ENCODE peak calls at places on chromosomes 7 and 10, in four cellular contexts. F is glutamatergic neuron; I is lung; T is activated naive CD4-positive, alpha-beta T cell treated with Interleukin-2 at 50 U/mL for 16 hours. S is an unnamed sample.

GRCh38 chr7:92740134-92740533 is 96.2 kb downstream of the CDK6 start:
- DNase-seq in T (no peak), F (no peak), I (no peak), S (no peak)

GRCh38 chr10:77919713-77920108 is 6.8 kb downstream of the DLG5 start:
- DNase-seq in F (no peak), T (no peak), I (no peak), S (no peak)

GRCh38 chr10:48804740-48805182 is 120.1 kb downstream of the WDFY4 start:
- DNase-seq in F (no peak), I (no peak), T (no peak), S (no peak)

GRCh38 chr10:68345621-68346020 is 12.9 kb upstream of the PBLD start:
- DNase-seq in F (no peak), I (no peak), T (no peak), S (no peak)

GRCh38 chr7:28685660-28686417 is 272.3 kb downstream of the TRIL start:
- DNase-seq in F (peak), T (no peak), I (peak), S (peak)

GRCh38 chr10:99872367-99873162 is 90.1 kb downstream of the ABCC2 start:
- DNase-seq in F (no peak), I (no peak), T (no peak), S (no peak)

GRCh38 chr7:502296-502695 is 17.4 kb downstream of the PDGFA start:
- DNase-seq in T (no peak), I (no peak), F (peak), S (no peak)

GRCh38 chr10:102133373-102134195 is 744 bp downstream of the PPRC1 start:
- DNase-seq in T (peak), I (peak), F (peak), S (peak)

GRCh38 chr10:69222157-69223027 is 2.3 kb downstream of the HKDC1 start:
- DNase-seq in I (no peak), T (peak), F (no peak), S (peak)

GRCh38 chr7:16634292-16634738 is 11.2 kb downstream of the ANKMY2 start:
- DNase-seq in F (no peak), I (no peak), T (no peak), S (peak)

GRCh38 chr10:46031648-46032532 is 1.5 kb upstream of the NCOA4 start:
- DNase-seq in T (no peak), F (no peak), I (no peak), S (no peak)

GRCh38 chr7:95534796-95535195 is 49.1 kb downstream of the ASB4 start:
- DNase-seq in T (no peak), I (no peak), F (no peak), S (no peak)

GRCh38 chr7:28474267-28474618 is 61.9 kb downstream of the CREB5 start:
- DNase-seq in I (no peak), T (no peak), F (no peak), S (no peak)

GRCh38 chr10:91955114-91955513 is 31.5 kb downstream of the BTAF1 start:
- DNase-seq in I (no peak), T (no peak), F (no peak), S (no peak)

GRCh38 chr7:106309352-106309751 is 24.6 kb upstream of the NAMPT start:
- DNase-seq in I (no peak), T (no peak), F (no peak), S (no peak)

GRCh38 chr7:1402791-1403755 is 56.2 kb downstream of the MICALL2 start:
- DNase-seq in T (no peak), I (no peak), F (no peak), S (no peak)

GRCh38 chr10:98748298-98748697 is 301.6 kb upstream of the HPS1 start:
- DNase-seq in T (no peak), F (peak), I (no peak), S (peak)

GRCh38 chr7:102463841-102464576 is 654 bp downstream of the ALKBH4 start:
- DNase-seq in F (no peak), I (no peak), T (no peak), S (no peak)

GRCh38 chr7:14340415-14341079 is 351.1 kb upstream of the ETV1 start:
- DNase-seq in T (no peak), I (no peak), F (no peak), S (no peak)

GRCh38 chr10:121766426-121766825 is 161.4 kb downstream of the ATE1 start:
- DNase-seq in I (no peak), F (no peak), T (no peak), S (no peak)

GRCh38 chr7:28800150-28800549 is 158.0 kb downstream of the TRIL start:
- DNase-seq in F (no peak), T (no peak), I (no peak), S (no peak)

GRCh38 chr7:152052772-152053171 is 27.3 kb downstream of the GALNT11 start:
- DNase-seq in I (no peak), T (no peak), F (peak), S (no peak)

GRCh38 chr10:1292611-1293021 is 236.4 kb downstream of the WDR37 start:
- DNase-seq in T (no peak), I (no peak), F (no peak), S (no peak)

GRCh38 chr10:102003541-102003940 is 52.4 kb downstream of the ARMH3 start:
- DNase-seq in T (no peak), F (no peak), I (no peak), S (no peak)

GRCh38 chr7:143499246-143499645 is 21.6 kb downstream of the TAS2R41 start:
- DNase-seq in I (no peak), F (no peak), T (no peak), S (peak)

GRCh38 chr7:92569137-92569536 is 21.1 kb downstream of the FAM133B start:
- DNase-seq in T (no peak), I (no peak), F (no peak), S (no peak)

GRCh38 chr10:126634915-126635314 is 35.6 kb downstream of the C10orf90 start:
- DNase-seq in T (no peak), F (no peak), I (no peak), S (no peak)

GRCh38 chr7:129831424-129832058 is 121.2 kb downstream of the UBE2H start:
- DNase-seq in T (no peak), I (no peak), F (no peak), S (no peak)

GRCh38 chr7:87206361-87206760 is 13.2 kb downstream of the TMEM243 start:
- DNase-seq in T (no peak), I (no peak), F (no peak), S (no peak)

GRCh38 chr7:159092701-159093121 is 52.0 kb downstream of the VIPR2 start:
- DNase-seq in I (no peak), F (no peak), T (no peak), S (no peak)

GRCh38 chr10:131017566-131018285 is 293.8 kb downstream of the TCERG1L start:
- DNase-seq in T (no peak), F (no peak), I (no peak), S (no peak)

GRCh38 chr10:125982256-125982948 is 86.0 kb downstream of the FANK1 start:
- DNase-seq in I (peak), T (no peak), F (peak), S (peak)

GRCh38 chr10:70494536-70494935 is 16.0 kb downstream of the PALD1 start:
- DNase-seq in I (no peak), F (no peak), T (peak), S (no peak)